ENCODE peak calls at places on chromosomes 12 and 14, in six cellular contexts. S, Q, F, M, J and V are unnamed samples.

GRCh38 chr12:49801141-49802063 is 26.8 kb downstream of the NCKAP5L start:
- DNase-seq in S (no peak), Q (no peak), F (no peak), M (no peak), J (no peak), V (no peak)

GRCh38 chr12:62676521-62677307 is 210.1 kb downstream of the MON2 start:
- DNase-seq in Q (no peak), F (no peak), S (no peak), M (no peak), J (no peak), V (no peak)

GRCh38 chr12:6074979-6075585 is 49.4 kb downstream of the VWF start:
- DNase-seq in S (no peak), J (no peak), Q (no peak), M (no peak), F (peak; percentile 64), V (no peak)

GRCh38 chr14:28609228-28609828 is 157.3 kb upstream of the FOXG1 start:
- DNase-seq in Q (peak; percentile 36), M (peak; percentile 73), F (peak; percentile 43), J (peak; percentile 37), S (peak; percentile 52), V (peak; percentile 87)

GRCh38 chr12:26833692-26834168 is 736 bp upstream of the ITPR2 start:
- DNase-seq in J (peak; percentile 25), F (peak; percentile 85), M (peak; percentile 38), Q (no peak), S (peak; percentile 97), V (peak; percentile 60)

GRCh38 chr12:57215668-57216013 is 953 bp upstream of the NXPH4 start:
- DNase-seq in Q (no peak), F (no peak), J (peak; percentile 29), S (no peak), M (no peak), V (peak; percentile 51)

GRCh38 chr12:128808651-128809050 is 15.1 kb downstream of the SLC15A4 start:
- DNase-seq in F (no peak), S (no peak), Q (no peak), M (no peak), J (no peak), V (no peak)

GRCh38 chr12:124938606-124939427 is 24.4 kb upstream of the UBC start:
- DNase-seq in Q (peak; percentile 79), F (peak; percentile 71), S (no peak), M (no peak), J (peak; percentile 84), V (peak; percentile 96)

GRCh38 chr12:131673519-131674265 is 37.2 kb upstream of the SFSWAP start:
- DNase-seq in J (peak; percentile 29), F (no peak), S (no peak), Q (peak; percentile 12), M (no peak), V (no peak)

GRCh38 chr12:119179335-119180021 is 747 bp downstream of the HSPB8 start:
- DNase-seq in M (no peak), J (no peak), Q (peak; percentile 74), F (peak; percentile 80), S (peak; percentile 67), V (no peak)

GRCh38 chr12:114371250-114371649 is 34.7 kb downstream of the TBX5 start:
- DNase-seq in Q (no peak), S (no peak), M (no peak), J (no peak), F (no peak), V (no peak)

GRCh38 chr14:64053694-64054669 is 201.2 kb downstream of the SYNE2 start:
- DNase-seq in Q (no peak), S (no peak), F (no peak), M (no peak), J (peak; percentile 41), V (peak; percentile 12)

GRCh38 chr14:59240356-59240755 is 51.9 kb downstream of the DAAM1 start:
- DNase-seq in S (no peak), F (no peak), M (no peak), Q (no peak), J (no peak), V (no peak)

GRCh38 chr12:6452245-6452731 is 446 bp downstream of the TAPBPL start:
- DNase-seq in Q (no peak), M (no peak), F (no peak), J (no peak), S (no peak), V (no peak)

GRCh38 chr14:57692671-57693070 is 173.2 kb downstream of the SLC35F4 start:
- DNase-seq in J (peak; percentile 41), M (no peak), F (no peak), S (peak; percentile 13), Q (peak; percentile 40), V (peak; percentile 63)

GRCh38 chr12:93773122-93773871 is 96.1 kb downstream of the CRADD start:
- DNase-seq in M (no peak), Q (peak; percentile 70), F (no peak), S (no peak), J (peak; percentile 33), V (no peak)

GRCh38 chr14:31489680-31490079 is 1.8 kb upstream of the GPR33 start:
- DNase-seq in J (no peak), Q (no peak), F (no peak), S (no peak), M (no peak), V (no peak)

GRCh38 chr12:80268924-80269749 is 169.8 kb downstream of the OTOGL start:
- DNase-seq in F (no peak), S (no peak), M (no peak), Q (peak; percentile 88), J (peak; percentile 88), V (peak; percentile 74)

GRCh38 chr12:113214938-113215400 is 6.3 kb upstream of the TPCN1 start:
- DNase-seq in J (peak; percentile 95), F (no peak), Q (peak; percentile 99), S (no peak), M (no peak), V (peak; percentile 99)

DNA sequence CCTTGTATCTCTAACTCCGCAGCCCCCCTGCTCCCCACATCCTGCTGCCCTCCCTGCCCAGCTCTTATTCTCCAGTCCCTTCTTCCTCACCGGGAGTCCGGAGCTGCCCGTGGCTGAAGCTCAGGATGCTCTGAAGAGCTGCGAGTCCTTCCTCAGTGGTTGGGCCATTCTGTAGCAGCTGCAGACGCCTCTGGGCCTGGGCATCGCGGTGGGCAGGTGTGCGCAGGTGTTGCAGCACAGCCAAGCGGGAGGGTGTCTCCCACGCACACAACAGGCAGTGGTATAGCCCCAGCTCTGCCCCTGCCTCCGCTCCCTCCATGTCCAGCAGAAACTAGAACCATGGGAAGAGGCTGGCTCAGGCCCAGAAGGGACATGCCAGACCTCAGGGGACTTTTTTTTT is 20.2 kb downstream of the ZFHX2 start:
- DNase-seq in F (no peak), S (no peak), M (no peak), J (no peak), Q (no peak), V (no peak)
- H3K9ac ChIP-seq in F (no peak overlapping the region), S (no peak overlapping the region), M (no peak overlapping the region), J (no peak overlapping the region), Q (no peak overlapping the region), V (no peak overlapping the region)

DNA sequence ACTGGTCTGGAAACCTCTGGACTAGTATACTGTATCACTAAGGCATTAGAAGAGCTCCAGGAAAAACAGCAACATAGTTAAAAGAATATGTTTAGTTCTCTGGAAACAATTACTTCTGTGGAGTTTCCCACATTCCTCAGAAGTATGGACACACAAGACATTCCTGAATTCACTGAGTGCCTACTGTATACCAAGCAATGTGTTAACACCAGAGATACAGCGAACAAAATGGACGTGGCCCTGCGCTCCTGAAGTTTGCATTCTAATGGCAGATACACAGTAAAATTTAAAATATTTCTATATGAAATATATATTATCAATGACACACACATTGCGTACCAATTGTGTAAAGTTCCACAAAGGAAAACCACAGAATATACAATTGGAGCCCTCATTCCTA is 1.1 kb downstream of the ANGEL1 start:
- DNase-seq in S (no peak), J (peak; percentile 6), F (no peak), M (no peak), Q (peak; percentile 38), V (peak; percentile 51)
- H3K9ac ChIP-seq in S (peak overlapping the region; percentile 86), J (peak overlapping the region; percentile 58), F (peak overlapping the region; percentile 49), M (no peak overlapping the region), Q (peak overlapping the region; percentile 86), V (peak overlapping the region; percentile 82)

GRCh38 chr12:34108967-34109366 is 86.7 kb downstream of the ALG10 start:
- DNase-seq in M (no peak), J (no peak), Q (no peak), S (no peak), F (no peak), V (no peak)

GRCh38 chr12:34109390-34109789 is 87.1 kb downstream of the ALG10 start:
- DNase-seq in Q (no peak), F (no peak), J (no peak), S (no peak), M (no peak), V (no peak)

GRCh38 chr12:34108405-34108803 is 86.1 kb downstream of the ALG10 start:
- DNase-seq in J (no peak), F (no peak), S (no peak), M (no peak), Q (no peak), V (no peak)

GRCh38 chr12:34107016-34107415 is 84.7 kb downstream of the ALG10 start:
- DNase-seq in J (no peak), Q (no peak), F (no peak), M (no peak), S (no peak), V (no peak)

DNA sequence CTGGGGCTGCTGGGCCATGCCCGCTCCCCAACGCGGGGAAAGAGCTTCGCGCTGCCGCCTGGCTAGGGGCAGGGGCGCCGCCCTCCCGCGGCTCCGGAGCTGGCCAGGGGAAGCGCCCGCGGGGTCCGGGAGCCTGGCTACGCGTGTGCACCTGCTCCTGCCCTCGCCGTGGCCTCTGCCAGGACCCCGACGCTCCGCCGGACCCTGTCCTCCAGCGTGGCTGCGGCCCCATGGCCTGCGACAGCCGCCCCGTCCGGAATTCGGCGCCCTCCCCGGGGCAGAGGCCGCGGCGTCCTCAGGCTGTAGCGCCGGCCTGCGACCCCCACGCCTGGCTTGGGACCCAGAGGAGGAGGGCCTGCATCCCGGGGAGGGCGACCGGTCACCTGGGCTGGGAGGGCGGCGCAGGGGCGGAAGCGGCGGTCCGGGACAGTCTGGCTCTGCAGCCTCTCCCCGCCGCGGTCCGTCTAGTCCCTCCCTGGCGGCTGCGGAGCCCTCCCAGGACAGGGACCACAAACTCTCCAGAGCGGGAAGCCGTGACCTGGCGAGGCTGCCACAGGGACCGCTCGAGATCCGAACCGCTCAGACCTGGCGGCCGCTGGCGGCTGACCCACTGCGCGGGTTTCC is 85.6 kb downstream of the ALG10 start:
- DNase-seq in F (no peak), Q (no peak), J (no peak), M (no peak), S (no peak), V (no peak)
- H3K9ac ChIP-seq in F (no peak overlapping the region), Q (no peak overlapping the region), J (no peak overlapping the region), M (no peak overlapping the region), S (peak overlapping the region; percentile 79), V (no peak overlapping the region)

DNA sequence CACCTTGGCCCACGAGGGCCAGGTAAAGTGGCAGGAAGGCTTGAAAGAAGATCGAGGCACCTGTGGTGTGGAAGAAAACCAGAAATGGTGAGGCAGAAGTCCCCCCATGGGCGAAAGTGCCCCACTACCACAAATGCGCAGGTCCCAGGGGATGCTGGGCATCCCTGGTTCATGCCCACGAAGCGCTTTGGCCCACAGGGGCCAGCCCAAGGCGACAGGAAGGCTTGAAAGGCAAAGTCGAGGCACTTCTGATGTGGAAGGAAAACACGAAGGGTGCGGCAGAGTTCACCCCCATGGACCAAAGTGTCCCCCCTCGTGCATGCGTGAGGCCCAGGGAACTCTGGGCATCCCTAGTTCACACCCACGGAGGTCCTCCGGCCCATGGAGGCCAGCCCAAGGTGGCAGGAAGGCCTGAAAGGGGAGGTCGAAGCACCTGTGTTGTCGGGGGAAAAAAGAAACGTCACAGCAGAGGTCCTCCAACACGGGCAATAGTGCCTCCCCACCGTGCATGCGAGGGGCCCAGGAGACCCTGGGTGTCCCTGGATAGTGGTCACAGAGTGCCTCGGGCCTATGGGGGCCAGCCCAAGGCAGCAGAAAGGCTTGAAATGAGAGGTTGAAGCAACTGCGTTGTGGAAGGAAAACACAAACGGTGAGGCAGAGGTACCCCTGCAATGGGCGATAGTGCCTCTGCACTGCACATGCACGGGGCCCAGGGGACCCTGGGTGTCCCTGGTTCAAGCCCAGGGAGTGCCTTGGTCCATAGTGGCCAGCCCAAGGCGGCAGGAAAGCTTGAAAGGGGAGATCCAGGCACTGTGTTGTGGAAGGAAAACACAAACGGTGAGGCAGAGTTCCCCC is 373.9 kb downstream of the ALG10 start:
- DNase-seq in S (no peak), J (no peak), M (no peak), Q (no peak), F (peak; percentile 13), V (no peak)
- H3K9ac ChIP-seq in S (no peak overlapping the region), J (no peak overlapping the region), M (no peak overlapping the region), Q (no peak overlapping the region), F (no peak overlapping the region), V (no peak overlapping the region)